ENCODE peak calls at places on chromosomes 6 and 20, in six cellular contexts. One of them, this sample, is unnamed.

GRCh38 chr6:98827295-98828159 is 6.8 kb upstream of the POU3F2 start:
- DNase-seq in spleen: peak
- DNase-seq in brain microvascular endothelial cell: no peak
- DNase-seq in fibroblast of the aortic adventitia: no peak
- DNase-seq in astrocyte: no peak
- DNase-seq in transverse colon: no peak
- DNase-seq in this sample: no peak

GRCh38 chr20:32651537-32651936 is 22.2 kb downstream of the C20orf203 start:
- DNase-seq in brain microvascular endothelial cell: no peak
- DNase-seq in astrocyte: no peak
- DNase-seq in fibroblast of the aortic adventitia: no peak
- DNase-seq in spleen: no peak
- DNase-seq in transverse colon: no peak
- DNase-seq in this sample: no peak

GRCh38 chr20:49676581-49677291 is 36.9 kb downstream of the B4GALT5 start:
- DNase-seq in astrocyte: peak
- DNase-seq in brain microvascular endothelial cell: peak
- DNase-seq in fibroblast of the aortic adventitia: peak
- DNase-seq in spleen: no peak
- DNase-seq in transverse colon: peak
- DNase-seq in this sample: peak

GRCh38 chr6:90044182-90044832 is 150.0 kb downstream of the GJA10 start:
- DNase-seq in fibroblast of the aortic adventitia: no peak
- DNase-seq in astrocyte: no peak
- DNase-seq in transverse colon: no peak
- DNase-seq in brain microvascular endothelial cell: no peak
- DNase-seq in spleen: no peak
- DNase-seq in this sample: no peak

GRCh38 chr6:14442250-14442649 is 324.7 kb downstream of the CD83 start:
- DNase-seq in transverse colon: no peak
- DNase-seq in fibroblast of the aortic adventitia: no peak
- DNase-seq in brain microvascular endothelial cell: no peak
- DNase-seq in spleen: no peak
- DNase-seq in astrocyte: no peak
- DNase-seq in this sample: no peak

GRCh38 chr6:119127627-119128026 is 49.2 kb upstream of the FAM184A start:
- DNase-seq in spleen: no peak
- DNase-seq in brain microvascular endothelial cell: no peak
- DNase-seq in fibroblast of the aortic adventitia: no peak
- DNase-seq in astrocyte: no peak
- DNase-seq in transverse colon: no peak
- DNase-seq in this sample: no peak

GRCh38 chr6:38067263-38067980 is 247.9 kb downstream of the ZFAND3 start:
- DNase-seq in fibroblast of the aortic adventitia: no peak
- DNase-seq in brain microvascular endothelial cell: no peak
- DNase-seq in transverse colon: no peak
- DNase-seq in spleen: no peak
- DNase-seq in astrocyte: no peak
- DNase-seq in this sample: no peak

GRCh38 chr20:64237316-64237715 is 18.2 kb upstream of the PCMTD2 start:
- DNase-seq in brain microvascular endothelial cell: no peak
- DNase-seq in spleen: peak
- DNase-seq in fibroblast of the aortic adventitia: no peak
- DNase-seq in astrocyte: no peak
- DNase-seq in transverse colon: no peak
- DNase-seq in this sample: no peak

GRCh38 chr6:112398686-112399085 is 51.6 kb downstream of the RFPL4B start:
- DNase-seq in transverse colon: no peak
- DNase-seq in fibroblast of the aortic adventitia: no peak
- DNase-seq in astrocyte: no peak
- DNase-seq in spleen: no peak
- DNase-seq in brain microvascular endothelial cell: no peak
- DNase-seq in this sample: no peak

GRCh38 chr20:21518292-21518991 is 4.6 kb upstream of the NKX2-2 start:
- DNase-seq in spleen: no peak
- DNase-seq in brain microvascular endothelial cell: no peak
- DNase-seq in fibroblast of the aortic adventitia: no peak
- DNase-seq in transverse colon: no peak
- DNase-seq in astrocyte: no peak
- DNase-seq in this sample: no peak

GRCh38 chr6:37435816-37436215 is 2.8 kb downstream of the CMTR1 start:
- DNase-seq in brain microvascular endothelial cell: no peak
- DNase-seq in transverse colon: no peak
- DNase-seq in astrocyte: no peak
- DNase-seq in fibroblast of the aortic adventitia: no peak
- DNase-seq in spleen: no peak
- DNase-seq in this sample: no peak

GRCh38 chr20:48629960-48630315 is 197.9 kb downstream of the PREX1 start:
- DNase-seq in spleen: peak
- DNase-seq in astrocyte: no peak
- DNase-seq in brain microvascular endothelial cell: no peak
- DNase-seq in transverse colon: no peak
- DNase-seq in fibroblast of the aortic adventitia: no peak
- DNase-seq in this sample: no peak

GRCh38 chr6:9620263-9620662 is 794.6 kb downstream of the TFAP2A start:
- DNase-seq in fibroblast of the aortic adventitia: peak
- DNase-seq in astrocyte: peak
- DNase-seq in brain microvascular endothelial cell: no peak
- DNase-seq in transverse colon: no peak
- DNase-seq in spleen: no peak
- DNase-seq in this sample: peak

GRCh38 chr6:103723438-103723837 is 1136.3 kb downstream of the HACE1 start:
- DNase-seq in transverse colon: no peak
- DNase-seq in spleen: no peak
- DNase-seq in brain microvascular endothelial cell: no peak
- DNase-seq in astrocyte: no peak
- DNase-seq in fibroblast of the aortic adventitia: no peak
- DNase-seq in this sample: no peak

GRCh38 chr20:53579581-53580375 is 13.9 kb downstream of the ZNF217 start:
- DNase-seq in spleen: no peak
- DNase-seq in fibroblast of the aortic adventitia: peak
- DNase-seq in transverse colon: peak
- DNase-seq in astrocyte: peak
- DNase-seq in brain microvascular endothelial cell: no peak
- DNase-seq in this sample: peak
- H3K4me3 ChIP-seq in spleen: peak
- H3K4me3 ChIP-seq in fibroblast of the aortic adventitia: peak
- H3K4me3 ChIP-seq in transverse colon: no peak
- H3K4me3 ChIP-seq in astrocyte: no peak
- H3K4me3 ChIP-seq in brain microvascular endothelial cell: no peak
- H3K4me3 ChIP-seq in this sample: peak

GRCh38 chr20:36575066-36575743 is 1.8 kb downstream of the TGIF2 start:
- DNase-seq in fibroblast of the aortic adventitia: peak
- DNase-seq in spleen: no peak
- DNase-seq in astrocyte: peak
- DNase-seq in transverse colon: peak
- DNase-seq in brain microvascular endothelial cell: peak
- DNase-seq in this sample: peak

GRCh38 chr20:36574278-36575065 is 1.1 kb downstream of the TGIF2 start:
- DNase-seq in spleen: peak
- DNase-seq in brain microvascular endothelial cell: peak
- DNase-seq in astrocyte: peak
- DNase-seq in fibroblast of the aortic adventitia: peak
- DNase-seq in transverse colon: peak
- DNase-seq in this sample: peak

GRCh38 chr20:36573103-36573797 is at the start of gene TGIF2:
- DNase-seq in brain microvascular endothelial cell: peak
- DNase-seq in transverse colon: peak
- DNase-seq in spleen: peak
- DNase-seq in fibroblast of the aortic adventitia: peak
- DNase-seq in astrocyte: peak
- DNase-seq in this sample: peak

GRCh38 chr20:36572701-36573102 is 695 bp upstream of the TGIF2 start:
- DNase-seq in astrocyte: peak
- DNase-seq in brain microvascular endothelial cell: peak
- DNase-seq in transverse colon: peak
- DNase-seq in fibroblast of the aortic adventitia: no peak
- DNase-seq in spleen: no peak
- DNase-seq in this sample: peak

GRCh38 chr20:36573798-36574277 is 441 bp downstream of the TGIF2 start:
- DNase-seq in transverse colon: peak
- DNase-seq in fibroblast of the aortic adventitia: no peak
- DNase-seq in astrocyte: no peak
- DNase-seq in brain microvascular endothelial cell: no peak
- DNase-seq in spleen: peak
- DNase-seq in this sample: no peak
- TF ChIP-seq CTCF in transverse colon: no peak
- TF ChIP-seq CTCF in fibroblast of the aortic adventitia: no peak
- TF ChIP-seq CTCF in astrocyte: no peak
- TF ChIP-seq CTCF in brain microvascular endothelial cell: no peak
- TF ChIP-seq CTCF in spleen: no peak
- TF ChIP-seq CTCF in this sample: no peak

GRCh38 chr20:62889411-62889810 is 27.8 kb upstream of the TCFL5 start:
- DNase-seq in fibroblast of the aortic adventitia: no peak
- DNase-seq in spleen: no peak
- DNase-seq in brain microvascular endothelial cell: no peak
- DNase-seq in transverse colon: no peak
- DNase-seq in astrocyte: no peak
- DNase-seq in this sample: no peak
- H3K4me3 ChIP-seq in fibroblast of the aortic adventitia: no peak
- H3K4me3 ChIP-seq in spleen: no peak
- H3K4me3 ChIP-seq in brain microvascular endothelial cell: no peak
- H3K4me3 ChIP-seq in transverse colon: no peak
- H3K4me3 ChIP-seq in astrocyte: no peak
- H3K4me3 ChIP-seq in this sample: no peak

GRCh38 chr6:3449321-3449720 is 7.5 kb downstream of the SLC22A23 start:
- DNase-seq in transverse colon: no peak
- DNase-seq in spleen: no peak
- DNase-seq in astrocyte: no peak
- DNase-seq in brain microvascular endothelial cell: no peak
- DNase-seq in fibroblast of the aortic adventitia: no peak
- DNase-seq in this sample: no peak
- TF ChIP-seq CTCF in transverse colon: no peak
- TF ChIP-seq CTCF in spleen: no peak
- TF ChIP-seq CTCF in astrocyte: no peak
- TF ChIP-seq CTCF in brain microvascular endothelial cell: no peak
- TF ChIP-seq CTCF in fibroblast of the aortic adventitia: no peak
- TF ChIP-seq CTCF in this sample: no peak

DNA sequence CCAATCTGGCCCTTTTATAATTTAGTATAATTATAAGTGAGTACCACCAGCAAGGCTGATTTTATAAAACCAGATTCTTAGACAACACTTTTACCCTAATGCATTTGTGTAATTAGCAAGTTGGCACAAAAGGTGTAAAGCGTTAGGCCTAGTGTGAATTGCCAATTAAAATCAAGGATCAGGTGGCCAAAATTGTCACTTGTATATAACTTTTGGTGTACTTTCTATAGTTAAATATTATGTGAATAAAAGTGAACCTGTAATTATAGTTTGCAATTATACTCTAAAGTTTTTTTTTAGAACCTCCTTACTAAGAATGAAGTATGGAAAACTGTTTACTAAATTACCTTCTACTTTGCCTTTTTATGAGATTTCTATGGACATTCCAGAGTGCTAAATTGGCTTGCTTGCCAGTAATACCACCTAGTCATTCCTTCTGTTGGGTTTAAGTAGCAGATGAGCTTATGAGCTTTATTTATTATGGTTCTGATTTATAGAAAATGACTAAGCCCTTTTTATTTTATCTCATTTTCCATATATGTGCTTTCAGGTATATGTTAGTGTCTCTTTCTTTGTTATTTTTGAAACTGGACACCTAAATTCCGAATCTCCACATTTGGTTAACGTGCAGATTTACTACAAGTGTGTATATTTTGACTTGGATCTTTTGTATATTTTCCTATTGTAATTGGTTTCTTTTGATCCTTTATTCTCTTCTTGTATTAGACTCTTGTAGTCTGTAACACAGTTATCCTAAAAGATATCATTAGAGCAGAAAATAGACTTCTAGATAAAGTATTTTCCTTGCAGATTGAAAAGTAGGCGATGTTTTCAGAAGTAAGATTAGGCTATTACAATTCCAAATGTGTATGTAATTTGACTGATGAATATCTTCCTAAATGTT is 3.9 kb downstream of the STXBP5 start:
- DNase-seq in fibroblast of the aortic adventitia: peak
- DNase-seq in brain microvascular endothelial cell: no peak
- DNase-seq in transverse colon: no peak
- DNase-seq in astrocyte: peak
- DNase-seq in spleen: no peak
- DNase-seq in this sample: no peak
- H3K4me3 ChIP-seq in fibroblast of the aortic adventitia: peak
- H3K4me3 ChIP-seq in brain microvascular endothelial cell: no peak
- H3K4me3 ChIP-seq in transverse colon: no peak
- H3K4me3 ChIP-seq in astrocyte: no peak
- H3K4me3 ChIP-seq in spleen: no peak
- H3K4me3 ChIP-seq in this sample: no peak

GRCh38 chr20:25176184-25176583 is 19.3 kb upstream of the ENTPD6 start:
- DNase-seq in transverse colon: no peak
- DNase-seq in fibroblast of the aortic adventitia: no peak
- DNase-seq in astrocyte: no peak
- DNase-seq in brain microvascular endothelial cell: no peak
- DNase-seq in spleen: no peak
- DNase-seq in this sample: no peak

GRCh38 chr20:25177890-25178321 is 17.6 kb upstream of the ENTPD6 start:
- DNase-seq in brain microvascular endothelial cell: no peak
- DNase-seq in spleen: no peak
- DNase-seq in astrocyte: peak
- DNase-seq in fibroblast of the aortic adventitia: peak
- DNase-seq in transverse colon: no peak
- DNase-seq in this sample: no peak

GRCh38 chr20:25173886-25174308 is 21.6 kb upstream of the ENTPD6 start:
- DNase-seq in brain microvascular endothelial cell: no peak
- DNase-seq in spleen: no peak
- DNase-seq in transverse colon: no peak
- DNase-seq in fibroblast of the aortic adventitia: no peak
- DNase-seq in astrocyte: no peak
- DNase-seq in this sample: no peak

GRCh38 chr20:25179439-25180089 is 15.9 kb upstream of the ENTPD6 start:
- DNase-seq in brain microvascular endothelial cell: no peak
- DNase-seq in transverse colon: no peak
- DNase-seq in fibroblast of the aortic adventitia: no peak
- DNase-seq in astrocyte: no peak
- DNase-seq in spleen: no peak
- DNase-seq in this sample: no peak

DNA sequence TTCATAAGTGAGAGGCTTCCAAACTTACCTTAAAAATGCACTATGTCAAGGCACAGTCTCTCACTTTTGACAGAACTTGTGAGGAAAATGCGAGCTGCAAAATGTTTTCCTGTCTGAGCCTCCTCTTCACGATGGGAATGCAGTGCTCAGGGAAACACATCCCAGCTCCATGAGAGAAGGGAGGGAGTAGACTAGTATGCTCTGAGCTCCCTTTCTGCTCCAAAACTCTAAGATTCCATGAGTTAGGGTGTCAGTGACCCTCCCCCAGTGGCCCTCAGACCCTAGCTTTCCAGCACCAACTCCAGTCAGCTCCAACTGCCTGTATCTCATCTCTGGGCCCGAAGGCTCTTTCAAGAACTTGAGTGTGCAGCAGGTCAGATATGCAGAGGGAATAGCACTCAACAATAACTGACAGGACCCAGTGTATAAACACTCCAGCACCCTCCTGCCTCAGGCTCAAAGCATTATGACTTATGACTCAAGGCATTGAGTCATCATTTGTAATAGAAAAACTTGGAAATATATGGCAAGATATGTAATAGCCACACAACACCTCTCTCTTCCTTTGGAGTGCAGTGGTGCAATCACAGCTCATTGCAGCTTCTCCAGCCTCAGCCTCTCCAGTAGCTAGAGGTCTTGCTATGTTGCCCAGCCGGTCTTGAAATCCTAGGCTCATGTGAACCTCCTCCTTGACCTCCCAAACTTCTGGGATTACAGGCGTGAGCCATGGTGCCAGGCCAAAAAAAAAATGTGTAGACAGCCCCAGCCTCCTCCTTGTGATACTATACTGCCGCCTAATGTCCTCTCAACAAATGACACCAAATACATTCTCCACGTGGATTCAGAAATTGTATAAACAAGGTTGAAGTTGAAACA is 16.7 kb upstream of the ENTPD6 start:
- DNase-seq in fibroblast of the aortic adventitia: peak
- DNase-seq in spleen: no peak
- DNase-seq in astrocyte: peak
- DNase-seq in transverse colon: no peak
- DNase-seq in brain microvascular endothelial cell: peak
- DNase-seq in this sample: peak
- TF ChIP-seq CTCF in fibroblast of the aortic adventitia: peak
- TF ChIP-seq CTCF in spleen: peak
- TF ChIP-seq CTCF in astrocyte: peak
- TF ChIP-seq CTCF in transverse colon: peak
- TF ChIP-seq CTCF in brain microvascular endothelial cell: peak
- TF ChIP-seq CTCF in this sample: peak